ENCODE peak calls at places on chromosomes 7 and 10, in eight cellular contexts. J is pancreas; K is CD4-positive, alpha-beta T cell; Y is A549; Q is PC-3; C is HFFc6; W is progenitor cell of endocrine pancreas; L is stomach. M is an unnamed sample.

GRCh38 chr10:18683427-18683826 is 24.2 kb downstream of the ARL5B start:
- DNase-seq in K (no peak), Q (peak), L (no peak), Y (no peak), C (peak), W (no peak), J (no peak), M (no peak)

GRCh38 chr10:30784521-30784895 is 155.0 kb upstream of the LYZL2 start:
- DNase-seq in L (no peak), K (no peak), W (no peak), Q (no peak), J (no peak), Y (no peak), C (no peak), M (no peak)

GRCh38 chr10:20396168-20396567 is 500.9 kb downstream of the NEBL start:
- DNase-seq in C (no peak), K (no peak), Y (no peak), J (no peak), Q (no peak), L (no peak), W (no peak), M (no peak)

GRCh38 chr7:128831994-128832879 is 2.0 kb downstream of the FLNC start:
- DNase-seq in L (no peak), C (no peak), Y (no peak), K (no peak), W (no peak), J (no peak), Q (peak), M (no peak)

GRCh38 chr10:96170212-96170611 is 40.1 kb downstream of the ZNF518A start:
- DNase-seq in C (no peak), Q (no peak), W (no peak), L (no peak), K (no peak), J (no peak), Y (no peak), M (no peak)

GRCh38 chr7:126702242-126703016 is 550.3 kb downstream of the GRM8 start:
- DNase-seq in Y (no peak), Q (no peak), J (no peak), K (no peak), W (no peak), C (no peak), L (no peak), M (no peak)

GRCh38 chr7:73707045-73707631 is 12.3 kb downstream of the STX1A start:
- DNase-seq in W (no peak), Q (peak), C (no peak), J (peak), L (peak), Y (peak), K (no peak), M (peak)

GRCh38 chr7:43856996-43857395 is 12.3 kb downstream of the MRPS24 start:
- DNase-seq in W (no peak), Y (no peak), K (no peak), J (no peak), Q (no peak), C (peak), L (no peak), M (no peak)

GRCh38 chr7:130990178-130990832 is 256.3 kb upstream of the KLF14 start:
- DNase-seq in L (peak), W (no peak), C (no peak), Q (no peak), K (peak), J (no peak), Y (no peak), M (no peak)

GRCh38 chr7:149153346-149153745 is 6.1 kb downstream of the ZNF398 start:
- DNase-seq in J (no peak), Q (no peak), W (no peak), Y (no peak), C (no peak), L (no peak), K (no peak), M (no peak)

GRCh38 chr10:62199584-62199983 is 69.1 kb downstream of the RTKN2 start:
- DNase-seq in Y (no peak), Q (no peak), J (no peak), C (no peak), K (no peak), L (no peak), W (no peak), M (no peak)

GRCh38 chr7:107045195-107045960 is 873 bp downstream of the PRKAR2B start:
- DNase-seq in Y (no peak), L (no peak), W (no peak), J (no peak), K (no peak), C (no peak), Q (no peak), M (no peak)

GRCh38 chr10:63528084-63528744 is 7.0 kb downstream of the REEP3 start:
- DNase-seq in J (no peak), Q (no peak), K (no peak), L (no peak), Y (no peak), W (no peak), C (no peak), M (no peak)

GRCh38 chr7:37526623-37527022 is 78.0 kb upstream of the ELMO1 start:
- DNase-seq in Q (no peak), L (no peak), K (no peak), W (no peak), Y (no peak), J (no peak), C (no peak), M (no peak)

GRCh38 chr7:20310963-20311742 is 19.5 kb upstream of the ITGB8 start:
- DNase-seq in J (no peak), Y (no peak), L (no peak), K (no peak), C (peak), W (no peak), Q (peak), M (peak)

GRCh38 chr10:127964644-127965043 is 57.7 kb downstream of the PTPRE start:
- DNase-seq in L (no peak), J (no peak), K (no peak), Q (no peak), C (no peak), Y (no peak), W (no peak), M (no peak)

GRCh38 chr10:121702351-121703320 is 104.4 kb upstream of the FGFR2 start:
- DNase-seq in Y (peak), L (no peak), C (peak), K (no peak), J (no peak), W (no peak), Q (peak), M (no peak)

GRCh38 chr7:47581821-47582747 is at the start of gene TNS3:
- DNase-seq in Q (peak), Y (no peak), J (peak), K (no peak), L (peak), W (peak), C (no peak), M (peak)

GRCh38 chr7:121385800-121386179 is 10.3 kb downstream of the FAM3C start:
- DNase-seq in W (no peak), L (no peak), Y (no peak), J (no peak), K (no peak), Q (no peak), C (no peak), M (no peak)

GRCh38 chr10:114499630-114500190 is 95.4 kb upstream of the AFAP1L2 start:
- DNase-seq in L (peak), C (no peak), K (peak), Y (no peak), J (no peak), W (no peak), Q (peak), M (no peak)

GRCh38 chr7:4633012-4633411 is 49.1 kb upstream of the FOXK1 start:
- DNase-seq in Y (peak), W (no peak), J (no peak), C (no peak), L (no peak), Q (peak), K (no peak), M (peak)

GRCh38 chr10:110969183-110969582 is 49.8 kb downstream of the SHOC2 start:
- DNase-seq in W (no peak), C (no peak), Q (no peak), K (no peak), L (no peak), Y (no peak), J (no peak), M (no peak)

GRCh38 chr10:110643670-110644597 is at the start of gene RBM20:
- DNase-seq in Q (peak), L (no peak), W (peak), J (no peak), C (no peak), Y (no peak), K (no peak), M (peak)

GRCh38 chr10:68296833-68297232 is 35.0 kb upstream of the HNRNPH3 start:
- DNase-seq in K (no peak), L (no peak), C (no peak), Q (no peak), J (no peak), Y (no peak), W (no peak), M (no peak)

GRCh38 chr10:6314620-6315205 is 112.0 kb downstream of the PFKFB3 start:
- DNase-seq in J (peak), L (peak), K (no peak), Y (peak), C (no peak), Q (peak), W (no peak), M (peak)

GRCh38 chr7:32479574-32480200 is 10.5 kb downstream of the LSM5 start:
- DNase-seq in C (peak), W (no peak), Y (peak), L (no peak), Q (peak), J (no peak), K (no peak), M (peak)

GRCh38 chr10:5404188-5405041 is at the start of gene TUBAL3:
- DNase-seq in K (no peak), J (no peak), Q (peak), Y (no peak), L (no peak), C (no peak), W (no peak), M (no peak)

GRCh38 chr7:80771523-80771922 is 133.1 kb downstream of the CD36 start:
- DNase-seq in Y (no peak), J (no peak), C (no peak), K (no peak), L (no peak), Q (no peak), W (no peak), M (no peak)

GRCh38 chr7:1020849-1021251 is 23.5 kb upstream of the GPR146 start:
- DNase-seq in Q (peak), J (no peak), K (no peak), L (no peak), C (no peak), Y (no peak), W (no peak), M (no peak)
- TF ChIP-seq CTCF in Q (peak), J (no peak), K (no peak), L (no peak), C (peak), Y (peak), W (no peak), M (no peak)

DNA sequence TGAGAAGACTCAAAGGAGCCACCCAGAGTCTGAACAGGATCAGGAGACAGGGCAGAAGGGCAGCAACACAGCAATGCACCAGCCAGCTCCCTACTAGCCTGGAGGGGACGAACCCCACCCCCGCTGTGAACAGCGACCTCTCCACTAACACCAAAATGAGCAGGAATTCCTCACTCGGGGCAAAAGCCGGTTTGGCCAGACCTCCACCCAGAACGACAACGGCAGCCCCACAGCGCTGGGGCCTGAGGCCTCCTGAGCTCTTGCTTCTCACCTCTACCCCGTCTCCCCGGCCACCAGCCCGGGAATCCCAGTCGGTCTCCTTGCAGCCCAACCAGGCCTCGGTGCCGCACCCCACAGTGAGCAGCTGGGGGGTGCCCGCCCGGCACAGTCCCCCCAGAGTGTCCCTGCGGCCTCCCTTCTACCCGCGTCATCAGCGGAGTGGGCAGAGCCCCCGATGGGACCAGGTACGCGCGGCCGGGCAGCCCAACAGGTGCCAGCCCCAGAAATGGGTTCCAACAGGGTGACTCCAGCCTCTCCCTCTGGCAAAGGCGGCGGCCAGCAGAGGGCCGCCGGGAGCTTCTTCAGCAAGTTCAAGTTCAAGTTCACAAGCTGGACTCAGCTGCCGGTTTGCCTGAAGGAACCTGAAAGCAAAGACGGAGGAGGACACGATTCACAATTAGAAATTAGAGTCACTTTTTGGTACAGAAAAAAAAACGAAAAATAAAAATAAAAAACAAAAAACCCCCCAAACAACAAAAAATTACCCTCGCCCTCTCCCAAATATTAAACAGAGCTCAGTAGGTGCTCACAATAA is 129.0 kb downstream of the MARCHF5 start:
- DNase-seq in Y (no peak), C (no peak), W (no peak), J (peak), L (peak), K (no peak), Q (no peak), M (no peak)
- TF ChIP-seq CTCF in Y (no peak), C (peak), W (peak), J (no peak), L (no peak), K (no peak), Q (no peak), M (no peak)

GRCh38 chr7:123583821-123584220 is 17.8 kb upstream of the ASB15 start:
- DNase-seq in C (no peak), J (no peak), Q (no peak), K (no peak), L (no peak), W (no peak), Y (no peak), M (no peak)
- TF ChIP-seq CTCF in C (no peak), J (no peak), Q (no peak), K (no peak), L (no peak), W (no peak), Y (no peak), M (no peak)

DNA sequence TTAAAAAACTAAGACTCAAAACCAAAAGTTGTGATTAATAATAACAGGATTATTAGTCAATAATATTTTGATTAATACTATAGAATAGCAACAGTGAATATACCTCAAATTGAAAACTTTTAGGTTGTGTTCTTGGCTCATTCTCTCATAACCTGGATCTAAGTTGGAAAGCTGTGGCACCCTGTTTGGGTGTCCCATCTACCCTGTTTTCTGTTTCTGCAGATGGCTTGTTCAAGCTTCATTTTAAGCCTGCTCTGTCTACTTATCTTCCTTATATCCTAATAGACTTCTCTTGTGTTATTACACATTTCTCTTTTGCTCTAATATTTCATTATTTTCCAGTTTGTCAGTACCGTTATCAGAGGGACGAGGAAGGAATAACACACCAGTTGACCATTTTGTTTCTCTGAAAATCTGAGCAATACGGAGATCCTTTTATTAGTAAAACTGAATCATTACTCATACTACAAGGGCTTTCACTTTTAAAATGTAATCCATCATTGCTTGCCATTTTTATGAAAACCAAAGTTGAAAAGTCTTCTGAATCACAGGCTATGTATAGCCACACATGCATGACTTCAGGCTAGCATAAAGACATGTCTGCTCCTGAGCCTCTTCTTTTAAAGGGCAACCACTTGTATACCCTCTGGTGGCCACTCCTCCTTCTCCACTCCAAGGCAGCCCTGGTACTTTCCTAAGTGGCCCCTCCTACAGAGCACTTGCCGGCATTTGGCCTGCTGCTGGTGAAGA is 22.3 kb downstream of the COX15 start:
- DNase-seq in L (no peak), J (no peak), Q (no peak), C (peak), K (no peak), W (no peak), Y (no peak), M (no peak)
- TF ChIP-seq CTCF in L (no peak), J (no peak), Q (no peak), C (peak), K (no peak), W (no peak), Y (no peak), M (no peak)

GRCh38 chr7:2107386-2108085 is 125.2 kb downstream of the MAD1L1 start:
- DNase-seq in J (no peak), L (no peak), W (no peak), K (no peak), Q (no peak), Y (no peak), C (no peak), M (no peak)

GRCh38 chr7:2109936-2110585 is 122.7 kb downstream of the MAD1L1 start:
- DNase-seq in L (peak), Q (peak), C (peak), J (no peak), W (no peak), Y (peak), K (no peak), M (peak)

GRCh38 chr7:2106920-2107319 is 125.8 kb downstream of the MAD1L1 start:
- DNase-seq in W (no peak), Q (peak), C (peak), K (no peak), L (no peak), Y (no peak), J (no peak), M (no peak)

GRCh38 chr7:2109251-2109935 is 123.4 kb downstream of the MAD1L1 start:
- DNase-seq in W (no peak), L (no peak), C (no peak), J (no peak), Q (no peak), Y (no peak), K (no peak), M (no peak)

GRCh38 chr7:2108501-2109250 is 124.1 kb downstream of the MAD1L1 start:
- DNase-seq in Q (no peak), J (no peak), C (no peak), K (no peak), L (no peak), W (no peak), Y (no peak), M (no peak)
- TF ChIP-seq CTCF in Q (no peak), J (no peak), C (no peak), K (no peak), L (no peak), W (peak), Y (no peak), M (no peak)

GRCh38 chr10:131083915-131084790 is 227.4 kb downstream of the TCERG1L start:
- DNase-seq in L (no peak), Y (no peak), J (no peak), K (no peak), C (no peak), Q (no peak), W (no peak), M (no peak)
- TF ChIP-seq CTCF in L (no peak), Y (no peak), J (no peak), K (no peak), C (no peak), Q (no peak), W (no peak), M (no peak)

GRCh38 chr7:83201355-83201754 is 38.7 kb upstream of the PCLO start:
- DNase-seq in C (no peak), L (no peak), W (no peak), Y (no peak), Q (no peak), J (no peak), K (no peak), M (no peak)
- TF ChIP-seq CTCF in C (no peak), L (no peak), W (no peak), Y (no peak), Q (no peak), J (no peak), K (no peak), M (no peak)

GRCh38 chr7:93203496-93203895 is 22.8 kb downstream of the HEPACAM2 start:
- DNase-seq in L (no peak), J (no peak), C (no peak), W (no peak), Q (peak), Y (no peak), K (no peak), M (no peak)
- TF ChIP-seq CTCF in L (no peak), J (no peak), C (no peak), W (no peak), Q (no peak), Y (no peak), K (no peak), M (no peak)

M was measured in Calu3.